ENCODE peak calls at places on chromosomes 11 and 22, in six cellular contexts. N is MM.1S; C is IMR-90; H is effector memory CD4-positive, alpha-beta T cell; S is HCT116; X is coronary artery. Y is an unnamed sample.

GRCh38 chr22:35257002-35257320 is 332 bp upstream of the HMGXB4 start:
- DNase-seq in N (no peak), X (no peak), H (no peak), S (no peak), C (no peak), Y (no peak)

GRCh38 chr11:66915046-66915832 is 42.9 kb downstream of the PC start:
- DNase-seq in X (no peak), S (no peak), N (no peak), C (no peak), H (no peak), Y (no peak)

GRCh38 chr22:23147632-23148387 is 2.5 kb downstream of the RAB36 start:
- DNase-seq in N (no peak), C (peak), S (no peak), X (no peak), H (no peak), Y (no peak)

GRCh38 chr11:71548120-71548519 is at the start of gene KRTAP5-9:
- DNase-seq in C (no peak), S (no peak), H (no peak), X (no peak), N (no peak), Y (no peak)

GRCh38 chr11:44066732-44067131 is 662 bp downstream of the ACCS start:
- DNase-seq in X (no peak), S (peak), N (no peak), C (peak), H (no peak), Y (no peak)

GRCh38 chr11:1338201-1339065 is 29.0 kb upstream of the TOLLIP start:
- DNase-seq in C (no peak), H (no peak), X (no peak), S (no peak), N (no peak), Y (no peak)

GRCh38 chr11:69293819-69294505 is at the start of gene MYEOV:
- DNase-seq in X (no peak), H (no peak), S (peak), N (peak), C (no peak), Y (no peak)

GRCh38 chr11:45805305-45806071 is 539 bp downstream of the SLC35C1 start:
- DNase-seq in C (peak), S (no peak), X (no peak), N (no peak), H (no peak), Y (no peak)

DNA sequence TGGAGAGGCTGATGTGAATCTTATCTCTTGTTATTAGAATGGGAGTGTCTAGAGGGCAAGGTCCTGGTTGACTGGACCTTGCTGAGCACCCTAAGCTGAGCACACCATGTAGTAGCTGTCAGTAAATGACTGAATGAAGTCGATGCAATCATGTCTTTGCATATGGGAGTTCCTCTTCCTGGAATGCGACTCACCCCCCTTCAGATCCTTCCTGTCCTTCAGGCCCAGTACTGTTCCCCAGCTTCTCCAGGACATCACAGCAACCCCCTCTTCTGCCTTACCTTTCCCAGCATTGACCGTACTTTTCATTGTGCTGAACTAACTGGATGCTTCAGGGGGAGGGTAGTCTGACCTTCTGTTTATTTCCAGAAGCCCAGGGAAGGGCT is 5.7 kb downstream of the RHOG start:
- DNase-seq in N (no peak), S (no peak), X (no peak), H (no peak), C (peak), Y (no peak)
- H3K27ac ChIP-seq in N (no peak), S (no peak), X (peak), H (peak), C (no peak), Y (peak)

GRCh38 chr11:61913699-61914395 is 3.5 kb downstream of the RAB3IL1 start:
- DNase-seq in S (no peak), N (no peak), H (no peak), C (no peak), X (no peak), Y (no peak)
- H3K27ac ChIP-seq in S (no peak), N (no peak), H (no peak), C (no peak), X (peak), Y (no peak)

GRCh38 chr11:73203322-73203721 is 14.8 kb upstream of the P2RY2 start:
- DNase-seq in X (no peak), C (no peak), H (no peak), S (no peak), N (no peak), Y (no peak)

GRCh38 chr11:73205666-73206343 is 12.3 kb upstream of the P2RY2 start:
- DNase-seq in H (no peak), X (no peak), N (no peak), S (no peak), C (no peak), Y (no peak)

GRCh38 chr11:73206751-73207280 is 11.3 kb upstream of the P2RY2 start:
- DNase-seq in C (no peak), N (no peak), H (no peak), S (no peak), X (no peak), Y (no peak)

GRCh38 chr11:73203790-73204189 is 14.3 kb upstream of the P2RY2 start:
- DNase-seq in N (no peak), C (no peak), H (no peak), S (no peak), X (no peak), Y (no peak)

DNA sequence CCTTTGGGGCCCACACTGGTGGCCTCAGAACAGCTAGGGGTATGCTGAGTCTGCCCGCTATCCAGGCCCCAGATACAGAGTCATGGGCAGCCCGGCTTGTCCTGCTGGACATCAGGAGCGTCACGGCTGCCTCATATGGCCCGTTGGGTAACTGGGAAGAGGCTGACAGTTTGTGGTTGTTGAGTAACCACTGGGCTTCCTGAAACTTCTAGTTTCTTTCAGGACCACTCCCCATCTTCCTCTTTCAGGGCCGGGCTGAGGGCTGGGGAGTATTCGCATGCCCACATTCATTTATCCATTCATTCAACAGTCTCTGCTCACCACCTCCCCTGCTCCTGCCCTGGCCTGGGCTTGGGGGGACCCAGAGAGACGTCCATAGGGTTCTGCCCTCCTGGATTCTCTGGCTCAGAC is 13.4 kb upstream of the P2RY2 start:
- DNase-seq in X (peak), N (no peak), H (no peak), S (no peak), C (no peak), Y (no peak)
- H3K27ac ChIP-seq in X (no peak), N (no peak), H (no peak), S (no peak), C (no peak), Y (no peak)

DNA sequence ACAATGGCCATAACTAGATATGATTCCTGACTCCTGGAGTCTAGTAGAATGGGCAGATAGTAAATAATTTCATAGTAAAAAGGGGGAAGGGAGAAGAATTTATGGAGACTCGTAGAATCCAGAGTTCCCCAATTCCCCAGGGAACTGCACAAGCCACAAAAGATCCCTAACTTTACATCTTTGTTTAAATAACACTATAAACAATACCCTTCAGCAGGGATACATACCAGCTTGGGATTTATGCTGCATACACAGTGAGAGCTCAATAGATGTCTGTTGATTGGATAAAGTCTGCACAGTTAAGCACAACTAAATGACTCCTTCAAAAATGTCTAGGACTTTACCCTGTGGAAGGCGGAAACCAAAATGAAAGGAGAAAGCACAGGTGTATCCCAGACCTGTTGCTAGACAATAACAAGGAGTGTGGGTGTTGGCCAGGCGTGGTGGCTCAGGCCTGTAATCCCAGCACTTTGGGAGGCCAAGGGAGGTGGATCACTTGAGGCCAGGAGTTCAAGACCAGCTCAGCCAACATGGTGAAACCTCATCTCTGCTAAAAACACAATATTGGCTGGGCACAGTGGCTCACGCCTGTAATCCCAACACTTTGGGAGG is 6.8 kb downstream of the SLC35F2 start:
- DNase-seq in C (no peak), X (no peak), S (no peak), N (no peak), H (no peak), Y (no peak)
- H3K27ac ChIP-seq in C (no peak), X (no peak), S (no peak), N (no peak), H (no peak), Y (no peak)

GRCh38 chr11:120334894-120335462 is 1.2 kb upstream of the ARHGEF12 start:
- DNase-seq in S (no peak), C (peak), H (no peak), N (peak), X (no peak), Y (no peak)

GRCh38 chr11:120336641-120337132 is 474 bp downstream of the ARHGEF12 start:
- DNase-seq in N (peak), S (no peak), X (peak), H (no peak), C (peak), Y (no peak)

GRCh38 chr11:120334332-120334731 is 1.9 kb upstream of the ARHGEF12 start:
- DNase-seq in X (no peak), S (no peak), H (no peak), N (no peak), C (no peak), Y (no peak)

GRCh38 chr11:120335928-120336640 is at the start of gene ARHGEF12:
- DNase-seq in X (peak), H (peak), N (peak), C (peak), S (peak), Y (peak)

GRCh38 chr11:120335596-120335927 is 651 bp upstream of the ARHGEF12 start:
- DNase-seq in X (no peak), H (no peak), S (no peak), N (peak), C (peak), Y (peak)
- H3K27ac ChIP-seq in X (peak), H (no peak), S (peak), N (peak), C (peak), Y (peak)

GRCh38 chr22:19525116-19525660 is 978 bp upstream of the CLDN5 start:
- DNase-seq in N (no peak), S (no peak), C (no peak), H (no peak), X (no peak), Y (no peak)
- H3K27ac ChIP-seq in N (no peak), S (no peak), C (no peak), H (no peak), X (peak), Y (no peak)

DNA sequence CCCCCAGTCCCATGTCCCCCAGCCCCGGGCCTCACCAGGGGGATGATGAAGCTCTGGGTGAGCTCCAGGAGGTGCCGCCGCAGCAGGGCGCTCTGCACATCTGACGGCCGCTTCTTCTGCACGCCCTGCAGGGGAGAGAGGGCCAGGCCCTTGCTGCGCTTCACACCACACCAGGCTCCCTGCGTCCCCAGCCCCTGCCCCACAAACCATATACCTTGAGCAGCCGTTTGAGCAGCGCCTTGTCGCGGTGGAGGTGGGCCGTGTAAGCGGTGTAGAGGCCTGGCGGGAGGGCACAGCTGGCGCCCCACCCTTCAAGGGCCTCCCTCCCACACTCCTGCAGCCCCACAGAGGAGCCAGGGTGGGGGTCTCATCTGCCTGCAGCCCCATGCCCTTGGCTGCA is 6.2 kb upstream of the PLXNB2 start:
- DNase-seq in H (no peak), X (no peak), N (no peak), C (no peak), S (no peak), Y (no peak)
- H3K27ac ChIP-seq in H (no peak), X (no peak), N (peak), C (no peak), S (no peak), Y (no peak)